ENCODE peak calls at places on chromosomes 12 and 14, in ten cellular contexts. M is left lung, G is fibroblast of pulmonary artery, A is psoas muscle, E is mesothelial cell of epicardium, T is GM06990, U is progenitor cell of endocrine pancreas, Q is HFFc6, H is lower lobe of right lung, Z is AG09319. V is an unnamed sample.

GRCh38 chr12:6345319-6346071 is 3.6 kb upstream of the TNFRSF1A start:
- DNase-seq in M (peak), G (peak), A (no peak), E (no peak), T (no peak), U (no peak), Q (peak), H (no peak), Z (no peak), V (no peak)

GRCh38 chr12:33476058-33476457 is 36.4 kb upstream of the SYT10 start:
- DNase-seq in M (no peak), G (peak), A (no peak), E (no peak), T (no peak), U (no peak), Q (no peak), H (no peak), Z (no peak), V (no peak)

GRCh38 chr12:82015623-82016347 is 256.6 kb upstream of the PPFIA2 start:
- DNase-seq in M (no peak), G (no peak), A (no peak), E (no peak), T (no peak), U (no peak), Q (no peak), H (no peak), Z (no peak), V (no peak)

GRCh38 chr12:46430340-46430948 is 57.9 kb upstream of the SLC38A2 start:
- DNase-seq in M (no peak), G (peak), A (no peak), E (no peak), T (peak), U (no peak), Q (peak), H (no peak), Z (peak), V (no peak)

GRCh38 chr14:39015964-39016577 is 87.0 kb downstream of the SEC23A start:
- DNase-seq in M (no peak), G (peak), A (no peak), E (no peak), T (no peak), U (no peak), Q (no peak), H (no peak), Z (no peak), V (no peak)

GRCh38 chr14:21073921-21074320 is 3.8 kb downstream of the ARHGEF40 start:
- DNase-seq in M (no peak), G (no peak), A (no peak), E (no peak), T (no peak), U (no peak), Q (no peak), H (no peak), Z (no peak), V (no peak)

GRCh38 chr14:30855345-30856037 is 18.9 kb upstream of the COCH start:
- DNase-seq in M (no peak), G (no peak), A (no peak), E (no peak), T (peak), U (no peak), Q (no peak), H (no peak), Z (no peak), V (no peak)

GRCh38 chr12:108447168-108447840 is 67.8 kb upstream of the FICD start:
- DNase-seq in M (no peak), G (peak), A (no peak), E (no peak), T (no peak), U (no peak), Q (no peak), H (no peak), Z (no peak), V (no peak)

GRCh38 chr14:100054553-100055075 is 10.6 kb upstream of the EVL start:
- DNase-seq in M (no peak), G (no peak), A (no peak), E (no peak), T (no peak), U (no peak), Q (no peak), H (no peak), Z (no peak), V (no peak)

GRCh38 chr12:3083241-3083921 is 6.2 kb downstream of the TSPAN9 start:
- DNase-seq in M (no peak), G (no peak), A (no peak), E (no peak), T (no peak), U (no peak), Q (no peak), H (no peak), Z (no peak), V (no peak)

GRCh38 chr14:72679106-72679505 is 214.8 kb downstream of the DPF3 start:
- DNase-seq in M (no peak), G (peak), A (peak), E (no peak), T (no peak), U (no peak), Q (no peak), H (no peak), Z (no peak), V (no peak)

GRCh38 chr12:52232916-52233461 is at the start of gene KRT7:
- DNase-seq in M (peak), G (no peak), A (no peak), E (no peak), T (no peak), U (no peak), Q (no peak), H (peak), Z (no peak), V (no peak)

GRCh38 chr12:108525681-108526080 is 10.6 kb downstream of the FICD start:
- DNase-seq in M (no peak), G (no peak), A (no peak), E (no peak), T (no peak), U (no peak), Q (peak), H (no peak), Z (no peak), V (no peak)

GRCh38 chr12:19003987-19004619 is 125.4 kb upstream of the PLEKHA5 start:
- DNase-seq in M (no peak), G (no peak), A (no peak), E (no peak), T (no peak), U (no peak), Q (no peak), H (no peak), Z (no peak), V (no peak)

GRCh38 chr12:12356886-12357696 is at the start of gene BORCS5:
- DNase-seq in M (peak), G (peak), A (peak), E (peak), T (peak), U (peak), Q (peak), H (peak), Z (peak), V (peak)

GRCh38 chr14:71855399-71856036 is 76.7 kb upstream of the RGS6 start:
- DNase-seq in M (peak), G (peak), A (peak), E (no peak), T (peak), U (peak), Q (peak), H (peak), Z (peak), V (no peak)

GRCh38 chr14:20382526-20382925 is 30.8 kb downstream of the TEP1 start:
- DNase-seq in M (no peak), G (no peak), A (no peak), E (no peak), T (no peak), U (no peak), Q (no peak), H (no peak), Z (no peak), V (no peak)

GRCh38 chr12:119052001-119052400 is 70.7 kb downstream of the SRRM4 start:
- DNase-seq in M (no peak), G (no peak), A (no peak), E (no peak), T (no peak), U (no peak), Q (no peak), H (no peak), Z (no peak), V (no peak)

GRCh38 chr14:96688629-96689028 is 108.6 kb upstream of the VRK1 start:
- DNase-seq in M (no peak), G (no peak), A (no peak), E (no peak), T (no peak), U (no peak), Q (no peak), H (no peak), Z (no peak), V (no peak)

GRCh38 chr12:4137441-4137840 is 136.1 kb upstream of the CCND2 start:
- DNase-seq in M (no peak), G (no peak), A (no peak), E (no peak), T (no peak), U (no peak), Q (no peak), H (no peak), Z (no peak), V (peak)

GRCh38 chr14:51547260-51547659 is 104.5 kb upstream of the FRMD6 start:
- DNase-seq in M (peak), G (peak), A (no peak), E (no peak), T (no peak), U (no peak), Q (peak), H (no peak), Z (peak), V (no peak)

GRCh38 chr14:42110167-42110566 is 503.5 kb downstream of the LRFN5 start:
- DNase-seq in M (no peak), G (peak), A (no peak), E (no peak), T (no peak), U (no peak), Q (no peak), H (no peak), Z (peak), V (no peak)

GRCh38 chr14:59688224-59689170 is 111.9 kb upstream of the CCDC175 start:
- DNase-seq in M (peak), G (peak), A (no peak), E (no peak), T (peak), U (no peak), Q (peak), H (no peak), Z (no peak), V (no peak)

DNA sequence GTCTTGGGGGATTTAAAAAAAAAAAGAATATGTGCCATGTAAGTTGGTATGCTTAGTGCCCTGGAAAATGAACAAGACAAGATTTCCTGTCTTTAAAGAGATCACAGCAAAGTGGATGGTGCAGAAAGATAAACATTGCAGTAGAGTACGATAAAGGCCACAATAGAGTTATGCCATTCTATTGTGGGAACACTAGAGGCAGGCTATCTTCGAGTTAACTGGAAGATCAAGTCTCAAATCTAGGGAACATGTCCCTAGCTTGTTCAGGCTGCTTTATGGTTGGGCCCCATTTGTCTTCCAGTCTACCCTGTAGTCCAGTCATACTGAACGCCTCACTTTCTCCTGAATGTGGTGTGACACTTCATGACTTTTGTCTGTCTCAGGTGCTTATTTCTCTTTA is 18.7 kb upstream of the CCT2 start:
- DNase-seq in M (no peak), G (no peak), A (no peak), E (no peak), T (no peak), U (no peak), Q (no peak), H (no peak), Z (no peak), V (no peak)
- TF ChIP-seq CTCF in M (no peak), G (peak), A (no peak), E (no peak), T (no peak), U (peak), Q (peak), H (no peak), Z (no peak), V (no peak)

DNA sequence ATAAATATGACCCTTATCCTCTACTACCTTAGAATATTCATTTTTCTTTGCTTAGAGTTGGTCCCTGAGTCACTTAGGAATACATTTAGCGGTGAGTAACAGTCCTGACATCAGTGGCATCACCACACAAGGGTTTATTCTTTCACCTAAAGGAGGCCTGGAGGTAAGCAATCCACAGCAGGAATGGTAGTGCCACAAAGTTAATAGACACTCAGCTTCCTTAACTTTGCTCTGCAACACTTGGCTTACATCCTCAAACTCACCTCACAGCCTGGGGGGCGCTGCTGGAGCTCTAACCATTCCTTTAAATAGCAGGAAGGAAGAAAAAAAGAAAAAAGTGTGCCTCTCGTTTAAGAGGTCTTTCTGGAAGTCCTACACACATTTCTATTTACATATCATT is 29.1 kb downstream of the BBOF1 start:
- DNase-seq in M (no peak), G (no peak), A (no peak), E (no peak), T (no peak), U (no peak), Q (peak), H (no peak), Z (no peak), V (peak)
- TF ChIP-seq CTCF in M (no peak), G (no peak), A (no peak), E (no peak), T (no peak), U (peak), Q (no peak), H (no peak), Z (no peak), V (no peak)

GRCh38 chr12:104733717-104734175 is 224.3 kb downstream of the SLC41A2 start:
- DNase-seq in M (peak), G (no peak), A (no peak), E (no peak), T (no peak), U (no peak), Q (no peak), H (peak), Z (no peak), V (no peak)
- TF ChIP-seq CTCF in M (no peak), G (no peak), A (no peak), E (no peak), T (peak), U (no peak), Q (peak), H (peak), Z (no peak), V (no peak)

GRCh38 chr12:28575593-28576205 is 385.4 kb downstream of the CCDC91 start:
- DNase-seq in M (no peak), G (no peak), A (no peak), E (no peak), T (no peak), U (no peak), Q (no peak), H (no peak), Z (no peak), V (no peak)
- TF ChIP-seq CTCF in M (no peak), G (no peak), A (no peak), E (no peak), T (no peak), U (no peak), Q (no peak), H (no peak), Z (no peak), V (no peak)

GRCh38 chr12:71551529-71551928 is 111.9 kb downstream of the LGR5 start:
- DNase-seq in M (no peak), G (peak), A (no peak), E (no peak), T (no peak), U (no peak), Q (peak), H (no peak), Z (peak), V (no peak)
- TF ChIP-seq CTCF in M (no peak), G (peak), A (peak), E (no peak), T (peak), U (peak), Q (peak), H (no peak), Z (peak), V (peak)

GRCh38 chr12:115866909-115867525 is 410.5 kb downstream of the MED13L start:
- DNase-seq in M (no peak), G (no peak), A (no peak), E (no peak), T (no peak), U (no peak), Q (no peak), H (no peak), Z (no peak), V (no peak)
- TF ChIP-seq CTCF in M (no peak), G (peak), A (no peak), E (no peak), T (no peak), U (peak), Q (peak), H (no peak), Z (no peak), V (peak)